ENCODE peak calls at places on chromosomes 6 and 20, in ten cellular contexts. A is heart left ventricle, L is HCT116, W is uterus, D is A549, J is transverse colon, M is spleen, X is IMR-90, S is right lobe of liver, Q is adrenal gland. N is an unnamed sample. For H3K9me3, the result is how much of the 10 kb centered on the place peaks cover.

GRCh38 chr6:20564777-20565176 is 30.5 kb downstream of the CDKAL1 start:
- DNase-seq in A (no peak), L (no peak), W (no peak), D (no peak), J (no peak), M (no peak), X (peak), S (no peak), Q (no peak), N (no peak)

GRCh38 chr20:5145365-5146301 is 18.8 kb downstream of the CDS2 start:
- DNase-seq in A (no peak), L (no peak), W (no peak), D (no peak), J (no peak), M (no peak), X (no peak), S (no peak), Q (no peak), N (no peak)

GRCh38 chr6:105178110-105178509 is 1.7 kb downstream of the POPDC3 start:
- DNase-seq in A (no peak), L (no peak), W (no peak), D (peak), J (no peak), M (no peak), X (peak), S (no peak), Q (no peak), N (no peak)

GRCh38 chr6:129766959-129767728 is 57.2 kb upstream of the ARHGAP18 start:
- DNase-seq in A (no peak), L (no peak), W (no peak), D (no peak), J (peak), M (peak), X (peak), S (peak), Q (peak), N (peak)

GRCh38 chr6:16446241-16446640 is 207.9 kb downstream of the GMPR start:
- DNase-seq in A (no peak), L (no peak), W (no peak), D (no peak), J (no peak), M (no peak), X (no peak), S (no peak), Q (no peak), N (no peak)

GRCh38 chr6:37615564-37616340 is 81.9 kb downstream of the MDGA1 start:
- DNase-seq in A (no peak), L (peak), W (no peak), D (no peak), J (no peak), M (no peak), X (no peak), S (no peak), Q (no peak), N (no peak)

GRCh38 chr6:13304101-13304500 is 24.2 kb downstream of the TBC1D7 start:
- DNase-seq in A (no peak), L (no peak), W (no peak), D (no peak), J (no peak), M (no peak), X (no peak), S (no peak), Q (no peak), N (no peak)

GRCh38 chr6:133768656-133769295 is 120.1 kb upstream of the TCF21 start:
- DNase-seq in A (no peak), L (no peak), W (peak), D (no peak), J (no peak), M (no peak), X (no peak), S (no peak), Q (no peak), N (peak)

GRCh38 chr6:87779542-87779941 is 77.5 kb upstream of the AKIRIN2 start:
- DNase-seq in A (no peak), L (no peak), W (no peak), D (no peak), J (no peak), M (no peak), X (no peak), S (no peak), Q (no peak), N (no peak)

GRCh38 chr6:53822355-53823115 is 27.7 kb downstream of the LRRC1 start:
- DNase-seq in A (no peak), L (no peak), W (no peak), D (no peak), J (no peak), M (no peak), X (peak), S (no peak), Q (no peak), N (no peak)

GRCh38 chr20:35947489-35947888 is 6.8 kb downstream of the SCAND1 start:
- DNase-seq in A (no peak), L (peak), W (no peak), D (peak), J (no peak), M (no peak), X (peak), S (peak), Q (no peak), N (no peak)

GRCh38 chr6:128517124-128517523 is 3.3 kb downstream of the PTPRK start:
- DNase-seq in A (no peak), L (no peak), W (no peak), D (no peak), J (no peak), M (no peak), X (no peak), S (no peak), Q (no peak), N (no peak)

GRCh38 chr6:110530671-110531070 is 54.3 kb upstream of the SLC22A16 start:
- DNase-seq in A (no peak), L (no peak), W (no peak), D (no peak), J (no peak), M (no peak), X (peak), S (no peak), Q (no peak), N (no peak)

GRCh38 chr6:43790031-43790430 is 20.0 kb downstream of the VEGFA start:
- DNase-seq in A (no peak), L (no peak), W (peak), D (no peak), J (no peak), M (no peak), X (no peak), S (no peak), Q (peak), N (no peak)

GRCh38 chr6:7219310-7219709 is 93.7 kb downstream of the SSR1 start:
- DNase-seq in A (no peak), L (no peak), W (no peak), D (no peak), J (peak), M (no peak), X (peak), S (peak), Q (peak), N (no peak)

GRCh38 chr6:35554811-35555210 is 42.1 kb upstream of the TULP1 start:
- DNase-seq in A (no peak), L (no peak), W (no peak), D (no peak), J (no peak), M (peak), X (no peak), S (no peak), Q (no peak), N (no peak)

GRCh38 chr6:157755752-157756411 is 67.2 kb upstream of the SNX9 start:
- DNase-seq in A (no peak), L (no peak), W (no peak), D (no peak), J (no peak), M (no peak), X (no peak), S (no peak), Q (no peak), N (no peak)

GRCh38 chr6:150145830-150146229 is 3.0 kb downstream of the PPP1R14C start:
- DNase-seq in A (no peak), L (no peak), W (no peak), D (no peak), J (no peak), M (no peak), X (no peak), S (no peak), Q (no peak), N (no peak)

GRCh38 chr6:41306187-41306854 is 19.8 kb upstream of the TREM1 start:
- DNase-seq in A (no peak), L (peak), W (no peak), D (peak), J (peak), M (no peak), X (peak), S (no peak), Q (no peak), N (peak)

GRCh38 chr20:58818585-58819285 is 32.0 kb downstream of the GNAS-AS1 start:
- DNase-seq in A (no peak), L (no peak), W (no peak), D (no peak), J (no peak), M (no peak), X (peak), S (no peak), Q (no peak), N (no peak)

GRCh38 chr6:143107440-143107839 is 46.8 kb downstream of the AIG1 start:
- DNase-seq in A (no peak), L (no peak), W (no peak), D (no peak), J (no peak), M (no peak), X (no peak), S (no peak), Q (no peak), N (no peak)

GRCh38 chr6:25898289-25898977 is 24.4 kb upstream of the SLC17A3 start:
- DNase-seq in A (no peak), L (no peak), W (no peak), D (no peak), J (no peak), M (no peak), X (no peak), S (no peak), Q (no peak), N (no peak)

GRCh38 chr20:44306927-44307326 is 4.1 kb downstream of the FITM2 start:
- DNase-seq in A (no peak), L (no peak), W (no peak), D (no peak), J (no peak), M (no peak), X (no peak), S (no peak), Q (no peak), N (no peak)

GRCh38 chr20:44314870-44315269 is 3.9 kb upstream of the FITM2 start:
- DNase-seq in A (no peak), L (no peak), W (no peak), D (no peak), J (no peak), M (no peak), X (no peak), S (no peak), Q (no peak), N (no peak)

GRCh38 chr20:44309763-44310663 is 989 bp downstream of the FITM2 start:
- DNase-seq in A (no peak), L (no peak), W (peak), D (no peak), J (peak), M (no peak), X (peak), S (no peak), Q (peak), N (peak)

GRCh38 chr20:44310664-44311639 is at the start of gene FITM2:
- DNase-seq in A (peak), L (peak), W (peak), D (peak), J (peak), M (peak), X (peak), S (peak), Q (peak), N (peak)
- TF ChIP-seq POLR2A in A (no peak), L (peak), W (no peak), D (peak), J (peak), M (no peak), X (peak), S (peak), Q (no peak), N (no peak)

GRCh38 chr6:135481786-135482369 is 15.7 kb downstream of the AHI1 start:
- DNase-seq in A (no peak), L (no peak), W (no peak), D (no peak), J (no peak), M (no peak), X (peak), S (no peak), Q (no peak), N (no peak)
- H3K9me3 ChIP-seq in A (under half), L (under half), W (under half), D (half or more), J (half or more), M (half or more), X (under half), S (under half), Q (under half), N (under half)

DNA sequence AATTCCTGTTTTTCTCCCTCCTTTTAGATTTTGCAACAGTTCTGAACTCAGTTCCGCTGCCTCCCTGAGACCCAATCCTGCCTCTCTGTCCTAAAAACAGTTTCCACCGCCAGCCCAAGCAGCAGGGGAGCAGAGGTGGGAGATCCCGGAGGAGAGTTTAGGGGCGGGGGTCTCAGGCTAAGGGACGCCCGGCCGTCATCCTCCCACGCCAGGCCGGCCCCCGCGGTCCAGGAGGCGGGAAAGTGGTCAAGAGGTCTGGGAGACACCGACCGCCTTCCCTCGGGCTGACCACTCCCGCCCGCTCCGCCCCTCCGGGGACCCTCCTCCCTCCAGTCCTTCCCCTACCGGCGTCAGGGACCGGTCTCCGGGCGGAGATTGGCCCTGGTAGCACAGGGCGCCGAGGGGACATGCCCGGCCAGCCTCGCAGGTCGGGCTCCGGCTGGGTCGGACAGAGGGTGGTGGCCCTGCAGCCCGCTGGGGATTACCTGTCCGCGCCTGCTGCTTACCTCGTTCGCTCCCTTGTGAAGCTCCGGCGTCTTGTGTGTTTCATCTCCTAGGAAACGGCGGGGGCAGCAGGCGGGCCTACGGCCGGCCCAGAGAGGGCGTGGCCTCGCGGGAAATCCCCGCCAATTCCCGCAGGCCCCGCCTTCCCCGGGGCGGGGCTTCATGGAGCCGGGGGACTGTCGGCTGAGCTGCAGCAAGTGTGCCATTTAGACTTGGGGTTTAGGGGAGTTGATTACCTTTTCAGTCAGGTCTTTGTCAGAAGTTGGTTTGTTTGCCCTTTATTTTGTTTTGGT is at the start of gene MAK:
- DNase-seq in A (peak), L (peak), W (peak), D (peak), J (peak), M (peak), X (peak), S (peak), Q (peak), N (peak)
- TF ChIP-seq POLR2A in A (no peak), L (no peak), W (no peak), D (no peak), J (no peak), M (no peak), X (no peak), S (no peak), Q (no peak), N (peak)

GRCh38 chr6:164554700-164555479 is 754.5 kb downstream of the C6orf118 start:
- DNase-seq in A (no peak), L (no peak), W (no peak), D (no peak), J (no peak), M (no peak), X (no peak), S (no peak), Q (no peak), N (no peak)
- H3K9me3 ChIP-seq in A (under half), L (under half), W (under half), D (under half), J (under half), M (under half), X (under half), S (under half), Q (under half), N (under half)

GRCh38 chr6:1609662-1610496 is at the start of gene FOXC1:
- DNase-seq in A (peak), L (peak), W (peak), D (peak), J (peak), M (peak), X (peak), S (peak), Q (peak), N (peak)
- TF ChIP-seq POLR2A in A (no peak), L (peak), W (peak), D (peak), J (no peak), M (no peak), X (peak), S (peak), Q (peak), N (peak)

GRCh38 chr20:55538261-55538908 is 466.9 kb downstream of the CBLN4 start:
- DNase-seq in A (no peak), L (no peak), W (no peak), D (no peak), J (no peak), M (no peak), X (no peak), S (no peak), Q (no peak), N (no peak)

GRCh38 chr20:55535366-55535765 is 470.0 kb downstream of the CBLN4 start:
- DNase-seq in A (no peak), L (no peak), W (no peak), D (no peak), J (no peak), M (no peak), X (no peak), S (no peak), Q (no peak), N (no peak)

GRCh38 chr20:55528482-55528881 is 476.8 kb downstream of the CBLN4 start:
- DNase-seq in A (no peak), L (no peak), W (no peak), D (no peak), J (no peak), M (no peak), X (no peak), S (no peak), Q (no peak), N (no peak)

GRCh38 chr20:55530763-55531162 is 474.6 kb downstream of the CBLN4 start:
- DNase-seq in A (no peak), L (no peak), W (no peak), D (no peak), J (no peak), M (no peak), X (no peak), S (no peak), Q (no peak), N (no peak)

GRCh38 chr20:55533601-55534000 is 471.7 kb downstream of the CBLN4 start:
- DNase-seq in A (no peak), L (no peak), W (no peak), D (no peak), J (no peak), M (no peak), X (no peak), S (no peak), Q (no peak), N (no peak)
- H3K9me3 ChIP-seq in A (under half), L (under half), W (under half), D (under half), J (under half), M (under half), X (under half), S (under half), Q (under half), N (under half)

GRCh38 chr20:32357869-32358631 is at the start of gene ASXL1:
- DNase-seq in A (peak), L (peak), W (peak), D (peak), J (peak), M (peak), X (peak), S (peak), Q (peak), N (peak)
- TF ChIP-seq POLR2A in A (no peak), L (no peak), W (no peak), D (peak), J (peak), M (no peak), X (no peak), S (peak), Q (peak), N (peak)

N was measured in thyroid gland.